ENCODE peak calls at places on chromosomes 3 and 15, in eight cellular contexts. One of them, this sample, is unnamed.

GRCh38 chr15:73983773-73984172 is 8.3 kb downstream of the STOML1 start:
- DNase-seq in stomach: no peak
- DNase-seq in K562: no peak
- DNase-seq in spleen: no peak
- DNase-seq in suprapubic skin: no peak
- DNase-seq in endothelial cell of umbilical vein: no peak
- DNase-seq in HepG2: no peak
- DNase-seq in transverse colon: no peak
- DNase-seq in this sample: no peak

GRCh38 chr3:47850062-47850802 is 47.3 kb downstream of the DHX30 start:
- DNase-seq in stomach: no peak
- DNase-seq in spleen: peak
- DNase-seq in suprapubic skin: no peak
- DNase-seq in transverse colon: no peak
- DNase-seq in endothelial cell of umbilical vein: peak
- DNase-seq in K562: no peak
- DNase-seq in HepG2: peak
- DNase-seq in this sample: no peak

GRCh38 chr3:123346726-123347125 is 102.2 kb downstream of the ADCY5 start:
- DNase-seq in stomach: no peak
- DNase-seq in K562: no peak
- DNase-seq in suprapubic skin: peak
- DNase-seq in endothelial cell of umbilical vein: no peak
- DNase-seq in spleen: peak
- DNase-seq in HepG2: no peak
- DNase-seq in transverse colon: no peak
- DNase-seq in this sample: no peak

GRCh38 chr3:61979645-61980430 is 393.5 kb downstream of the FEZF2 start:
- DNase-seq in endothelial cell of umbilical vein: peak
- DNase-seq in transverse colon: no peak
- DNase-seq in K562: no peak
- DNase-seq in spleen: no peak
- DNase-seq in suprapubic skin: no peak
- DNase-seq in HepG2: no peak
- DNase-seq in stomach: no peak
- DNase-seq in this sample: no peak

GRCh38 chr3:23159929-23160328 is 43.2 kb upstream of the UBE2E2 start:
- DNase-seq in HepG2: no peak
- DNase-seq in stomach: no peak
- DNase-seq in endothelial cell of umbilical vein: peak
- DNase-seq in spleen: no peak
- DNase-seq in transverse colon: no peak
- DNase-seq in suprapubic skin: no peak
- DNase-seq in K562: no peak
- DNase-seq in this sample: no peak

GRCh38 chr3:24377218-24377993 is 117.2 kb downstream of the THRB start:
- DNase-seq in spleen: no peak
- DNase-seq in HepG2: no peak
- DNase-seq in transverse colon: no peak
- DNase-seq in endothelial cell of umbilical vein: no peak
- DNase-seq in stomach: no peak
- DNase-seq in suprapubic skin: peak
- DNase-seq in K562: no peak
- DNase-seq in this sample: no peak

GRCh38 chr3:127803619-127804018 is 18.7 kb downstream of the MGLL start:
- DNase-seq in HepG2: no peak
- DNase-seq in suprapubic skin: no peak
- DNase-seq in endothelial cell of umbilical vein: peak
- DNase-seq in stomach: no peak
- DNase-seq in K562: no peak
- DNase-seq in transverse colon: no peak
- DNase-seq in spleen: no peak
- DNase-seq in this sample: no peak

GRCh38 chr15:58957101-58957973 is 23.9 kb upstream of the SLTM start:
- DNase-seq in suprapubic skin: no peak
- DNase-seq in endothelial cell of umbilical vein: peak
- DNase-seq in HepG2: peak
- DNase-seq in K562: peak
- DNase-seq in stomach: peak
- DNase-seq in transverse colon: peak
- DNase-seq in spleen: no peak
- DNase-seq in this sample: peak

GRCh38 chr3:53384465-53385277 is 37.3 kb upstream of the DCP1A start:
- DNase-seq in spleen: no peak
- DNase-seq in stomach: no peak
- DNase-seq in transverse colon: no peak
- DNase-seq in K562: no peak
- DNase-seq in endothelial cell of umbilical vein: no peak
- DNase-seq in HepG2: no peak
- DNase-seq in suprapubic skin: no peak
- DNase-seq in this sample: no peak

DNA sequence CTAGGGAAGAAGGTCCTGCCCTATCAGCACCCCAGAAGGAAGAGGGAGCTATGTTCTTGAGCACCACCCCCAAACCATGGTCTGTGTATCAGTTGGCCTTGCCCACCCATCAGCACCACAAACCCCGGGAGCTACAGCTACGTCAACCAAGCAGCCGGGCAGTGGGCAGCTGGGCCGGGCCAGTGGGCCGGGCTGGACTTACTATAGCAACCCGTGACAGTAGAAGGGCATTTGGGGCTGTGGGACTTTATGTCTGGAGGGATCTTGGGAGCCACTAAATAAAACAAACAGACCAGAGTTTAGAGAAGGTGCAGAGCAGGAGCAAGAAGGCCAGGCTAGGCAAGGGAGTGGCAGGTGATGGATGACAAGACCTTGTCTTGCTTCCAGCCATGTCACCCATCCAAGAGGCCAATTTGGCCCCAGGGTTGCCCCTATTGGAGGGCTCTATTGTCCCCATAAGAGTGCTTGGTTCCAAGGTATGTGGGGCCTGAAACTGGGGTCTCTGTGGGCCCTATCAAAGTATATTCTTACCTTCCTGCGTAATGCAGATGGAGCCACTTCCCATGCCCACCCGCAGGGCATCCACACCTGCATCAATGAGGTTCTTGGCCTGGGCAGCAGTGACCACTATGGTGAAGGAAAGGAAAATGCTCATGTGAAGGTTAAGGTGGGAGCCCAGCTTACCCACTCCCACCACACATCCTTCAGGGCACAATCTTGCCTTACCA is 3.2 kb downstream of the IMPDH2 start:
- DNase-seq in endothelial cell of umbilical vein: no peak
- DNase-seq in spleen: no peak
- DNase-seq in transverse colon: no peak
- DNase-seq in suprapubic skin: no peak
- DNase-seq in HepG2: no peak
- DNase-seq in K562: no peak
- DNase-seq in stomach: no peak
- DNase-seq in this sample: no peak
- TF ChIP-seq POLR2AphosphoS5 in endothelial cell of umbilical vein: no peak
- TF ChIP-seq POLR2AphosphoS5 in spleen: peak
- TF ChIP-seq POLR2AphosphoS5 in transverse colon: no peak
- TF ChIP-seq POLR2AphosphoS5 in suprapubic skin: no peak
- TF ChIP-seq POLR2AphosphoS5 in HepG2: peak
- TF ChIP-seq POLR2AphosphoS5 in K562: no peak
- TF ChIP-seq POLR2AphosphoS5 in stomach: no peak
- TF ChIP-seq POLR2AphosphoS5 in this sample: peak

GRCh38 chr15:64035525-64035924 is 10.8 kb downstream of the DAPK2 start:
- DNase-seq in transverse colon: no peak
- DNase-seq in endothelial cell of umbilical vein: no peak
- DNase-seq in HepG2: no peak
- DNase-seq in suprapubic skin: no peak
- DNase-seq in spleen: no peak
- DNase-seq in K562: no peak
- DNase-seq in stomach: no peak
- DNase-seq in this sample: no peak
- TF ChIP-seq POLR2A in transverse colon: no peak
- TF ChIP-seq POLR2A in endothelial cell of umbilical vein: no peak
- TF ChIP-seq POLR2A in HepG2: no peak
- TF ChIP-seq POLR2A in suprapubic skin: no peak
- TF ChIP-seq POLR2A in spleen: no peak
- TF ChIP-seq POLR2A in K562: no peak
- TF ChIP-seq POLR2A in stomach: no peak
- TF ChIP-seq POLR2A in this sample: no peak

GRCh38 chr3:14377044-14377837 is 25.2 kb upstream of the SLC6A6 start:
- DNase-seq in HepG2: no peak
- DNase-seq in K562: no peak
- DNase-seq in endothelial cell of umbilical vein: no peak
- DNase-seq in spleen: no peak
- DNase-seq in stomach: no peak
- DNase-seq in suprapubic skin: no peak
- DNase-seq in transverse colon: no peak
- DNase-seq in this sample: no peak

GRCh38 chr3:14376348-14377043 is 25.9 kb upstream of the SLC6A6 start:
- DNase-seq in stomach: no peak
- DNase-seq in endothelial cell of umbilical vein: no peak
- DNase-seq in transverse colon: no peak
- DNase-seq in spleen: no peak
- DNase-seq in HepG2: no peak
- DNase-seq in K562: no peak
- DNase-seq in suprapubic skin: no peak
- DNase-seq in this sample: no peak

GRCh38 chr3:14378415-14378814 is 24.0 kb upstream of the SLC6A6 start:
- DNase-seq in suprapubic skin: no peak
- DNase-seq in endothelial cell of umbilical vein: no peak
- DNase-seq in spleen: no peak
- DNase-seq in HepG2: no peak
- DNase-seq in stomach: no peak
- DNase-seq in transverse colon: no peak
- DNase-seq in K562: no peak
- DNase-seq in this sample: no peak

GRCh38 chr3:14379842-14380241 is 22.6 kb upstream of the SLC6A6 start:
- DNase-seq in suprapubic skin: no peak
- DNase-seq in K562: no peak
- DNase-seq in HepG2: no peak
- DNase-seq in transverse colon: no peak
- DNase-seq in stomach: no peak
- DNase-seq in spleen: no peak
- DNase-seq in endothelial cell of umbilical vein: no peak
- DNase-seq in this sample: no peak

DNA sequence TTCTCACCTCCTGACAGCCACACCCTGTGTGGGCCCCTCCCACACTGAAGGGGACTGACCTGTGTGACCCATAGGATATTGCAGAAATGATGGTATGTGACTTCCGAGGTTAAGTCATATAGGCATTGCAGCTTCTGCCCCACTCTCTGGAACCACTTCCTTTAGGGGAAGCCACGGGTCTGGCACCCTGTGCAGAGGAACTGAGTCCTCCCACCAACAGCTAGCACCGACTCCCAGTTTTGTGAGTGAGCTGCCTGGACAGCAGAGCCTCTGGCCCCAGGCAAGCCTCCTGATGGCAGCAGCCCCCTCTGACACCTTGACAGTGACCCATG is 24.6 kb upstream of the SLC6A6 start:
- DNase-seq in spleen: peak
- DNase-seq in transverse colon: peak
- DNase-seq in HepG2: no peak
- DNase-seq in K562: no peak
- DNase-seq in endothelial cell of umbilical vein: no peak
- DNase-seq in stomach: no peak
- DNase-seq in suprapubic skin: no peak
- DNase-seq in this sample: no peak
- TF ChIP-seq POLR2AphosphoS5 in spleen: peak
- TF ChIP-seq POLR2AphosphoS5 in transverse colon: no peak
- TF ChIP-seq POLR2AphosphoS5 in HepG2: no peak
- TF ChIP-seq POLR2AphosphoS5 in K562: no peak
- TF ChIP-seq POLR2AphosphoS5 in endothelial cell of umbilical vein: no peak
- TF ChIP-seq POLR2AphosphoS5 in stomach: no peak
- TF ChIP-seq POLR2AphosphoS5 in suprapubic skin: no peak
- TF ChIP-seq POLR2AphosphoS5 in this sample: no peak

DNA sequence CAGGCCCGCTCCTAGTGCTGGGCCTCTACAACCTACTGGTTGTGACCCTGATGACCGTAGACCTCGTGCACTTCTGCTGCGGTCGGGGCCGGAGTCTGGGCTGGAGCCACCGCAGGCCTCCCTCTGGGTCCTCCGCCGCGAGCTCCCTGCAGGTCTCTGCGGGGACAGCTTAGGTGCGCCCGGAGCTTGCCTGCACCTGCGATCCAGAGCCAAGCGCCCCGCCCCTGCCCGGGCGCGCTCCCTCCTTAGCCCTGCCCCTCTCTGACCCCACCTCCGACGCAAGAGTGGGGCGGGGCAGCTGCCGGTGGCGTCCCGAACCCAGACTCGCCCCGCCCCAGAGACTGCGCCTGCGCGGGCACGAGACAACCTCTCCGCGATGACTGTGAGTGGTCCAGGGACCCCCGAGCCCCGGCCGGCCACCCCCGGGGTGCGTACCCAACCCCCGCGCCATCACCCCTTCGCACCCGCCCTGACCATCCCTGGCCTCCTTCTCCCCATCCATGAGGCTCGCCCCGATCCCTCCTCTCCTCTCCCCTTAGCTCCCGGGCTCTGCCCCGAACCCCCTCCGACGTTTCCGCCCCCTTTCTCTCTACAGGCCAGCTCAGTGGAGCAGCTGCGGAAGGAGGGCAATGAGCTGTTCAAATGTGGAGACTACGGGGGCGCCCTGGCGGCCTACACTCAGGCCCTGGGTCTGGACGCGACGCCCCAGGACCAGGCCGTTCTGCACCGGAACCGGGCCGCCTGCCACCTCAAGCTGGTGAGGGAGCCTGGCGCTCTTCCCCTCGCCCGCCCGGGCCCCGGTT is at the start of gene UNC45A:
- DNase-seq in transverse colon: peak
- DNase-seq in HepG2: peak
- DNase-seq in spleen: peak
- DNase-seq in stomach: peak
- DNase-seq in K562: peak
- DNase-seq in suprapubic skin: peak
- DNase-seq in endothelial cell of umbilical vein: peak
- DNase-seq in this sample: peak
- TF ChIP-seq POLR2A in transverse colon: peak
- TF ChIP-seq POLR2A in HepG2: peak
- TF ChIP-seq POLR2A in spleen: peak
- TF ChIP-seq POLR2A in stomach: peak
- TF ChIP-seq POLR2A in K562: peak
- TF ChIP-seq POLR2A in suprapubic skin: peak
- TF ChIP-seq POLR2A in endothelial cell of umbilical vein: peak
- TF ChIP-seq POLR2A in this sample: no peak

DNA sequence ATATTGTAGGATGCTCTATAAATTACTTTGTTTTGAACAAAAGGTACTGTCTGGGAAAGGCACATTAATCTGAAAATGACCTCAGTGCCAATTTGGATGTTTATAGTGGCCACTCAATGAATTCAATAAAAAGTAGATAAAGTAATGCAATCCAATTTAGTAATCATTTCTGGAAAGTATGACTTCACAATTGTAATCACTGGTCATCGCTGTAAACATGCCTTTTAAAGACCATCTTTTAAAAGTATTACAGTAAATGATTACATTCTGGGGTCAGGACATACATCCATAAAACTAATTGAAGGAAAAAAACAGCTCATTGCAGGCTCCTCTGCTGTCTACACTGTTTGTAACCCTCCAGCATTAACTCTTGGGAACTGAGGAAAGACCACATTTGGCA is 43.2 kb downstream of the HRH1 start:
- DNase-seq in K562: no peak
- DNase-seq in transverse colon: no peak
- DNase-seq in HepG2: no peak
- DNase-seq in suprapubic skin: no peak
- DNase-seq in stomach: no peak
- DNase-seq in endothelial cell of umbilical vein: peak
- DNase-seq in spleen: no peak
- DNase-seq in this sample: no peak
- TF ChIP-seq POLR2AphosphoS5 in K562: no peak
- TF ChIP-seq POLR2AphosphoS5 in transverse colon: no peak
- TF ChIP-seq POLR2AphosphoS5 in HepG2: no peak
- TF ChIP-seq POLR2AphosphoS5 in suprapubic skin: no peak
- TF ChIP-seq POLR2AphosphoS5 in stomach: no peak
- TF ChIP-seq POLR2AphosphoS5 in endothelial cell of umbilical vein: peak
- TF ChIP-seq POLR2AphosphoS5 in spleen: no peak
- TF ChIP-seq POLR2AphosphoS5 in this sample: no peak

GRCh38 chr3:16174389-16174788 is at the start of gene GALNT15:
- DNase-seq in endothelial cell of umbilical vein: peak
- DNase-seq in stomach: peak
- DNase-seq in spleen: peak
- DNase-seq in K562: no peak
- DNase-seq in suprapubic skin: peak
- DNase-seq in HepG2: no peak
- DNase-seq in transverse colon: peak
- DNase-seq in this sample: no peak
- TF ChIP-seq POLR2A in endothelial cell of umbilical vein: no peak
- TF ChIP-seq POLR2A in stomach: no peak
- TF ChIP-seq POLR2A in spleen: no peak
- TF ChIP-seq POLR2A in K562: no peak
- TF ChIP-seq POLR2A in suprapubic skin: peak
- TF ChIP-seq POLR2A in HepG2: no peak
- TF ChIP-seq POLR2A in transverse colon: peak
- TF ChIP-seq POLR2A in this sample: no peak

This sample was measured in GM12891.